ENCODE peak calls at places on chromosome 14, in five cellular contexts. One of them, this sample, is unnamed.

GRCh38 chr14:75361751-75362433 is 65.9 kb upstream of the JDP2 start:
- DNase-seq in ovary: peak; percentile 53
- DNase-seq in left ventricle myocardium inferior: peak; percentile 18
- DNase-seq in lower lobe of right lung: no peak
- DNase-seq in choroid plexus epithelial cell: no peak
- DNase-seq in this sample: no peak

GRCh38 chr14:101519090-101519489 is 42.2 kb upstream of the DIO3 start:
- DNase-seq in ovary: no peak
- DNase-seq in choroid plexus epithelial cell: no peak
- DNase-seq in left ventricle myocardium inferior: no peak
- DNase-seq in lower lobe of right lung: no peak
- DNase-seq in this sample: no peak

GRCh38 chr14:51539571-51540037 is 112.1 kb upstream of the FRMD6 start:
- DNase-seq in ovary: no peak
- DNase-seq in choroid plexus epithelial cell: peak; percentile 87
- DNase-seq in left ventricle myocardium inferior: no peak
- DNase-seq in lower lobe of right lung: no peak
- DNase-seq in this sample: no peak

GRCh38 chr14:89625988-89626806 is 209.2 kb upstream of the FOXN3 start:
- DNase-seq in left ventricle myocardium inferior: no peak
- DNase-seq in ovary: no peak
- DNase-seq in lower lobe of right lung: no peak
- DNase-seq in choroid plexus epithelial cell: no peak
- DNase-seq in this sample: no peak

GRCh38 chr14:78335531-78335930 is 165.4 kb downstream of the NRXN3 start:
- DNase-seq in ovary: no peak
- DNase-seq in choroid plexus epithelial cell: no peak
- DNase-seq in left ventricle myocardium inferior: no peak
- DNase-seq in lower lobe of right lung: no peak
- DNase-seq in this sample: no peak

GRCh38 chr14:64800000-64800399 is 79.7 kb downstream of the SPTB start:
- DNase-seq in left ventricle myocardium inferior: peak; percentile 39
- DNase-seq in ovary: no peak
- DNase-seq in lower lobe of right lung: peak; percentile 58
- DNase-seq in choroid plexus epithelial cell: peak; percentile 54
- DNase-seq in this sample: peak; percentile 50

GRCh38 chr14:64195194-64195593 is 99.0 kb downstream of the ESR2 start:
- DNase-seq in ovary: no peak
- DNase-seq in lower lobe of right lung: no peak
- DNase-seq in choroid plexus epithelial cell: peak; percentile 23
- DNase-seq in left ventricle myocardium inferior: no peak
- DNase-seq in this sample: no peak

GRCh38 chr14:48382961-48383360 is 707.6 kb upstream of the MDGA2 start:
- DNase-seq in choroid plexus epithelial cell: no peak
- DNase-seq in left ventricle myocardium inferior: no peak
- DNase-seq in ovary: no peak
- DNase-seq in lower lobe of right lung: no peak
- DNase-seq in this sample: no peak

GRCh38 chr14:94542111-94542810 is 19.0 kb upstream of the SERPINA4 start:
- DNase-seq in lower lobe of right lung: no peak
- DNase-seq in left ventricle myocardium inferior: no peak
- DNase-seq in choroid plexus epithelial cell: peak; percentile 74
- DNase-seq in ovary: no peak
- DNase-seq in this sample: no peak

GRCh38 chr14:98623806-98624430 is 648.1 kb downstream of the BCL11B start:
- DNase-seq in ovary: no peak
- DNase-seq in left ventricle myocardium inferior: no peak
- DNase-seq in choroid plexus epithelial cell: no peak
- DNase-seq in lower lobe of right lung: no peak
- DNase-seq in this sample: no peak

GRCh38 chr14:74793506-74794155 is 30.5 kb downstream of the YLPM1 start:
- DNase-seq in ovary: no peak
- DNase-seq in lower lobe of right lung: no peak
- DNase-seq in choroid plexus epithelial cell: peak; percentile 36
- DNase-seq in left ventricle myocardium inferior: no peak
- DNase-seq in this sample: peak; percentile 33

GRCh38 chr14:99118046-99118721 is 153.8 kb downstream of the BCL11B start:
- DNase-seq in choroid plexus epithelial cell: no peak
- DNase-seq in lower lobe of right lung: no peak
- DNase-seq in ovary: no peak
- DNase-seq in left ventricle myocardium inferior: no peak
- DNase-seq in this sample: no peak

GRCh38 chr14:76516884-76517283 is 140.9 kb downstream of the ESRRB start:
- DNase-seq in left ventricle myocardium inferior: no peak
- DNase-seq in choroid plexus epithelial cell: no peak
- DNase-seq in lower lobe of right lung: no peak
- DNase-seq in ovary: no peak
- DNase-seq in this sample: no peak

GRCh38 chr14:71714225-71714624 is 218.0 kb upstream of the RGS6 start:
- DNase-seq in left ventricle myocardium inferior: no peak
- DNase-seq in ovary: no peak
- DNase-seq in choroid plexus epithelial cell: peak; percentile 91
- DNase-seq in lower lobe of right lung: no peak
- DNase-seq in this sample: no peak

GRCh38 chr14:70208380-70208779 is 19.6 kb upstream of the SLC8A3 start:
- DNase-seq in ovary: no peak
- DNase-seq in choroid plexus epithelial cell: no peak
- DNase-seq in left ventricle myocardium inferior: no peak
- DNase-seq in lower lobe of right lung: no peak
- DNase-seq in this sample: no peak

GRCh38 chr14:104133496-104133895 is 4.9 kb upstream of the KIF26A start:
- DNase-seq in lower lobe of right lung: no peak
- DNase-seq in choroid plexus epithelial cell: no peak
- DNase-seq in ovary: peak; percentile 10
- DNase-seq in left ventricle myocardium inferior: no peak
- DNase-seq in this sample: no peak

GRCh38 chr14:59004012-59004411 is 184.5 kb upstream of the DAAM1 start:
- DNase-seq in ovary: no peak
- DNase-seq in lower lobe of right lung: no peak
- DNase-seq in choroid plexus epithelial cell: peak; percentile 54
- DNase-seq in left ventricle myocardium inferior: no peak
- DNase-seq in this sample: no peak

GRCh38 chr14:95514131-95515079 is 2.0 kb downstream of the SYNE3 start:
- DNase-seq in ovary: no peak
- DNase-seq in choroid plexus epithelial cell: no peak
- DNase-seq in lower lobe of right lung: peak; percentile 54
- DNase-seq in left ventricle myocardium inferior: no peak
- DNase-seq in this sample: no peak

GRCh38 chr14:50007123-50007903 is 109.1 kb downstream of the VCPKMT start:
- DNase-seq in choroid plexus epithelial cell: no peak
- DNase-seq in lower lobe of right lung: no peak
- DNase-seq in ovary: no peak
- DNase-seq in left ventricle myocardium inferior: no peak
- DNase-seq in this sample: no peak

GRCh38 chr14:77489051-77489450 is 9.6 kb downstream of the ISM2 start:
- DNase-seq in ovary: no peak
- DNase-seq in choroid plexus epithelial cell: no peak
- DNase-seq in left ventricle myocardium inferior: no peak
- DNase-seq in lower lobe of right lung: no peak
- DNase-seq in this sample: no peak

GRCh38 chr14:61065671-61066070 is 84.6 kb downstream of the SLC38A6 start:
- DNase-seq in left ventricle myocardium inferior: no peak
- DNase-seq in lower lobe of right lung: no peak
- DNase-seq in ovary: no peak
- DNase-seq in choroid plexus epithelial cell: no peak
- DNase-seq in this sample: no peak

GRCh38 chr14:77485256-77485655 is 13.4 kb downstream of the ISM2 start:
- DNase-seq in lower lobe of right lung: no peak
- DNase-seq in choroid plexus epithelial cell: no peak
- DNase-seq in left ventricle myocardium inferior: no peak
- DNase-seq in ovary: no peak
- DNase-seq in this sample: no peak

GRCh38 chr14:59422069-59422881 is 42.9 kb downstream of the GPR135 start:
- DNase-seq in choroid plexus epithelial cell: no peak
- DNase-seq in left ventricle myocardium inferior: no peak
- DNase-seq in lower lobe of right lung: no peak
- DNase-seq in ovary: no peak
- DNase-seq in this sample: no peak

GRCh38 chr14:100106260-100106659 is 41.0 kb downstream of the EVL start:
- DNase-seq in choroid plexus epithelial cell: no peak
- DNase-seq in ovary: no peak
- DNase-seq in lower lobe of right lung: peak; percentile 82
- DNase-seq in left ventricle myocardium inferior: no peak
- DNase-seq in this sample: no peak

GRCh38 chr14:100679707-100680438 is 46.8 kb upstream of the DLK1 start:
- DNase-seq in ovary: peak; percentile 88
- DNase-seq in lower lobe of right lung: no peak
- DNase-seq in left ventricle myocardium inferior: peak; percentile 72
- DNase-seq in choroid plexus epithelial cell: peak; percentile 96
- DNase-seq in this sample: no peak

GRCh38 chr14:71739273-71739990 is 192.8 kb upstream of the RGS6 start:
- DNase-seq in ovary: no peak
- DNase-seq in lower lobe of right lung: no peak
- DNase-seq in left ventricle myocardium inferior: no peak
- DNase-seq in choroid plexus epithelial cell: peak; percentile 42
- DNase-seq in this sample: peak; percentile 35

GRCh38 chr14:104771374-104771773 is 18.4 kb downstream of the SIVA1 start:
- DNase-seq in ovary: no peak
- DNase-seq in left ventricle myocardium inferior: no peak
- DNase-seq in choroid plexus epithelial cell: no peak
- DNase-seq in lower lobe of right lung: no peak
- DNase-seq in this sample: no peak

GRCh38 chr14:50335989-50336391 is 23.9 kb downstream of the DMAC2L start:
- DNase-seq in ovary: peak; percentile 40
- DNase-seq in lower lobe of right lung: no peak
- DNase-seq in left ventricle myocardium inferior: peak; percentile 38
- DNase-seq in choroid plexus epithelial cell: peak; percentile 69
- DNase-seq in this sample: peak; percentile 66

GRCh38 chr14:73240816-73241480 is 3.6 kb downstream of the PAPLN start:
- DNase-seq in left ventricle myocardium inferior: no peak
- DNase-seq in choroid plexus epithelial cell: no peak
- DNase-seq in ovary: no peak
- DNase-seq in lower lobe of right lung: no peak
- DNase-seq in this sample: no peak

GRCh38 chr14:29089849-29090248 is 323.3 kb downstream of the FOXG1 start:
- DNase-seq in lower lobe of right lung: no peak
- DNase-seq in ovary: no peak
- DNase-seq in left ventricle myocardium inferior: no peak
- DNase-seq in choroid plexus epithelial cell: no peak
- DNase-seq in this sample: no peak

GRCh38 chr14:29085546-29085945 is 319.0 kb downstream of the FOXG1 start:
- DNase-seq in choroid plexus epithelial cell: peak; percentile 57
- DNase-seq in left ventricle myocardium inferior: no peak
- DNase-seq in ovary: no peak
- DNase-seq in lower lobe of right lung: no peak
- DNase-seq in this sample: peak; percentile 28
- TF ChIP-seq CTCF in choroid plexus epithelial cell: peak; percentile 73
- TF ChIP-seq CTCF in left ventricle myocardium inferior: no peak
- TF ChIP-seq CTCF in ovary: no peak
- TF ChIP-seq CTCF in lower lobe of right lung: no peak
- TF ChIP-seq CTCF in this sample: peak; percentile 49

GRCh38 chr14:34058510-34058909 is 107.6 kb upstream of the EGLN3 start:
- DNase-seq in left ventricle myocardium inferior: no peak
- DNase-seq in ovary: no peak
- DNase-seq in lower lobe of right lung: no peak
- DNase-seq in choroid plexus epithelial cell: no peak
- DNase-seq in this sample: no peak

GRCh38 chr14:34060747-34061050 is 109.8 kb upstream of the EGLN3 start:
- DNase-seq in left ventricle myocardium inferior: no peak
- DNase-seq in choroid plexus epithelial cell: no peak
- DNase-seq in lower lobe of right lung: no peak
- DNase-seq in ovary: no peak
- DNase-seq in this sample: no peak

GRCh38 chr14:34059037-34059924 is 108.4 kb upstream of the EGLN3 start:
- DNase-seq in ovary: no peak
- DNase-seq in left ventricle myocardium inferior: no peak
- DNase-seq in choroid plexus epithelial cell: no peak
- DNase-seq in lower lobe of right lung: no peak
- DNase-seq in this sample: no peak

GRCh38 chr14:34062353-34062973 is 111.6 kb upstream of the EGLN3 start:
- DNase-seq in choroid plexus epithelial cell: no peak
- DNase-seq in left ventricle myocardium inferior: no peak
- DNase-seq in lower lobe of right lung: no peak
- DNase-seq in ovary: no peak
- DNase-seq in this sample: no peak

GRCh38 chr14:34059925-34060746 is 109.3 kb upstream of the EGLN3 start:
- DNase-seq in ovary: peak; percentile 75
- DNase-seq in lower lobe of right lung: peak; percentile 80
- DNase-seq in choroid plexus epithelial cell: peak; percentile 65
- DNase-seq in left ventricle myocardium inferior: peak; percentile 85
- DNase-seq in this sample: peak; percentile 71
- TF ChIP-seq CTCF in ovary: peak; percentile 22
- TF ChIP-seq CTCF in lower lobe of right lung: peak; percentile 36
- TF ChIP-seq CTCF in choroid plexus epithelial cell: peak; percentile 23
- TF ChIP-seq CTCF in left ventricle myocardium inferior: peak; percentile 44
- TF ChIP-seq CTCF in this sample: no peak

GRCh38 chr14:32366256-32366655 is 37.2 kb downstream of the AKAP6 start:
- DNase-seq in lower lobe of right lung: no peak
- DNase-seq in ovary: no peak
- DNase-seq in left ventricle myocardium inferior: no peak
- DNase-seq in choroid plexus epithelial cell: peak; percentile 75
- DNase-seq in this sample: no peak
- TF ChIP-seq CTCF in lower lobe of right lung: no peak
- TF ChIP-seq CTCF in ovary: no peak
- TF ChIP-seq CTCF in left ventricle myocardium inferior: peak; percentile 27
- TF ChIP-seq CTCF in choroid plexus epithelial cell: peak; percentile 50
- TF ChIP-seq CTCF in this sample: no peak

DNA sequence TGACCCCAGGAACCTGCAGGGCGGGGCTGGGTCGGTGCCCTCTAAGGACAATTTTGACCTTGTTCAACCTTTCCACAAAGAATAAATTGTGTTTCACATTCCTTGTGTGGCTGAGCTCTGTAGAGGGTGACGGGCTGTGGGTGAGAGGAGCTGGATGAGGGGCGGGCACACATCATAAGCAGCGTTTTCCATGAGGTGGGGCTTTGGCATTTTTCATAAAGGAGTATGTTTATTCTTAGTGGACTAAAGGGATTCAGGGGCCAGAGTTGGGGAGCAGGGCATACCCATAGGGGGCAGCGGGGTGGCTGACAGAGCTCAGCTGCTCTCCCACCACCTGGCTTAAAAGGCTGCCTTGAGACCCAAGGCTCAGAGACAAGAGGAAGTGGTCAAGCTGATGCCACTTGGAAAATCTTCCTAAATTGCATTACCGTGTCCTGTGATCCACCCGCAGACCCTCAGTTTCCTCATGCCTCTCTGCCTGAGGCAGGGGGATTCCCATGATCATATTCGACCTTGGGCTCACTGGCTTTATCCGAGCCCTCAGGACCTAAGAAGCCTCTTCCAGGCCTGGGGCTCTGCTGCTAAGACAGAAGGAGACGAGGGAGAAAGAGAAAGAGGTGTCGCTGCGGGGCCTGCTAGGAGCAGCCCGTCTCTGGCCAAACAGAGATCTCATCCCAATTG is 11.4 kb downstream of the MMP14 start:
- DNase-seq in choroid plexus epithelial cell: peak; percentile 76
- DNase-seq in ovary: no peak
- DNase-seq in left ventricle myocardium inferior: no peak
- DNase-seq in lower lobe of right lung: peak; percentile 45
- DNase-seq in this sample: no peak
- TF ChIP-seq CTCF in choroid plexus epithelial cell: peak; percentile 14
- TF ChIP-seq CTCF in ovary: no peak
- TF ChIP-seq CTCF in left ventricle myocardium inferior: no peak
- TF ChIP-seq CTCF in lower lobe of right lung: no peak
- TF ChIP-seq CTCF in this sample: no peak

This sample was measured in endothelial cell.